ENCODE peak calls at places on chromosomes 11 and 22, in nine cellular contexts. A is cardiac fibroblast; J is stimulated activated CD8-positive, alpha-beta memory T cell treated with anti-CD3 and anti-CD28 coated beads, Interleukin-2, amount 100 ng/mL, for 48 hours; U is substantia nigra; P is activated CD8-positive, alpha-beta memory T cell treated with anti-CD3 and anti-CD28 coated beads, Interleukin-2, amount 50 U/mL, for 48 hours; V is MCF 10A; L is IMR-90; E is NCI-H2227 treated with DMSO at 0.1 percent for 48 hours; G is iPS-NIHi11. H is an unnamed sample.

GRCh38 chr11:26247340-26247739 is 84.6 kb upstream of the ANO3 start:
- DNase-seq in A (peak), J (no peak), U (no peak), P (no peak), V (no peak), L (peak), E (no peak), G (no peak), H (no peak)

GRCh38 chr22:20783844-20784723 is 10.2 kb downstream of the SERPIND1 start:
- DNase-seq in A (peak), J (no peak), U (no peak), P (no peak), V (peak), L (peak), E (no peak), G (peak), H (peak)

GRCh38 chr22:39469681-39470461 is 13.1 kb downstream of the MGAT3 start:
- DNase-seq in A (no peak), J (no peak), U (peak), P (no peak), V (no peak), L (no peak), E (no peak), G (no peak), H (peak)

GRCh38 chr11:57487920-57488319 is 27.6 kb downstream of the SLC43A1 start:
- DNase-seq in A (no peak), J (no peak), U (no peak), P (no peak), V (no peak), L (no peak), E (no peak), G (no peak), H (no peak)

GRCh38 chr22:42680648-42681047 is 31.5 kb upstream of the CYB5R3 start:
- DNase-seq in A (peak), J (no peak), U (no peak), P (no peak), V (peak), L (peak), E (no peak), G (no peak), H (no peak)

GRCh38 chr11:88447285-88447684 is 109.7 kb upstream of the CTSC start:
- DNase-seq in A (no peak), J (no peak), U (no peak), P (no peak), V (no peak), L (no peak), E (no peak), G (no peak), H (no peak)

GRCh38 chr22:43828711-43829447 is 16.8 kb upstream of the EFCAB6 start:
- DNase-seq in A (peak), J (no peak), U (no peak), P (no peak), V (no peak), L (peak), E (no peak), G (peak), H (no peak)

GRCh38 chr11:45098929-45099328 is 47.5 kb upstream of the PRDM11 start:
- DNase-seq in A (no peak), J (no peak), U (no peak), P (no peak), V (no peak), L (no peak), E (no peak), G (no peak), H (no peak)

GRCh38 chr22:24819941-24820461 is 14.0 kb downstream of the SGSM1 start:
- DNase-seq in A (no peak), J (no peak), U (no peak), P (no peak), V (no peak), L (no peak), E (no peak), G (no peak), H (peak)

GRCh38 chr22:28952857-28953256 is 69.5 kb downstream of the ZNRF3 start:
- DNase-seq in A (no peak), J (no peak), U (no peak), P (no peak), V (peak), L (peak), E (no peak), G (no peak), H (no peak)

GRCh38 chr11:60869451-60869825 is 2.1 kb downstream of the ZP1 start:
- DNase-seq in A (no peak), J (no peak), U (no peak), P (peak), V (no peak), L (no peak), E (no peak), G (no peak), H (no peak)

GRCh38 chr22:37370306-37370979 is 56.8 kb downstream of the ELFN2 start:
- DNase-seq in A (no peak), J (no peak), U (no peak), P (no peak), V (no peak), L (no peak), E (no peak), G (no peak), H (no peak)

GRCh38 chr11:27485930-27486773 is 13.6 kb upstream of the LGR4 start:
- DNase-seq in A (peak), J (no peak), U (no peak), P (no peak), V (peak), L (peak), E (peak), G (peak), H (no peak)

GRCh38 chr22:43811777-43812148 is 342 bp downstream of the EFCAB6 start:
- DNase-seq in A (peak), J (no peak), U (no peak), P (no peak), V (peak), L (peak), E (no peak), G (no peak), H (no peak)

GRCh38 chr11:43578346-43579170 is 102.0 kb upstream of the HSD17B12 start:
- DNase-seq in A (peak), J (no peak), U (no peak), P (no peak), V (no peak), L (peak), E (no peak), G (no peak), H (no peak)

GRCh38 chr11:7292902-7293301 is 41.2 kb downstream of the SYT9 start:
- DNase-seq in A (no peak), J (no peak), U (no peak), P (no peak), V (no peak), L (no peak), E (no peak), G (no peak), H (no peak)

GRCh38 chr22:33542153-33542552 is 378.1 kb downstream of the LARGE1 start:
- DNase-seq in A (peak), J (no peak), U (no peak), P (no peak), V (no peak), L (no peak), E (no peak), G (no peak), H (no peak)

GRCh38 chr11:74084796-74085541 is 76.1 kb upstream of the UCP3 start:
- DNase-seq in A (peak), J (no peak), U (no peak), P (no peak), V (peak), L (peak), E (no peak), G (no peak), H (no peak)

GRCh38 chr11:63832336-63832735 is 6.6 kb upstream of the MARK2 start:
- DNase-seq in A (no peak), J (no peak), U (no peak), P (no peak), V (no peak), L (no peak), E (no peak), G (no peak), H (no peak)

GRCh38 chr11:34653851-34654490 is 33.1 kb downstream of the EHF start:
- DNase-seq in A (peak), J (no peak), U (no peak), P (no peak), V (peak), L (peak), E (no peak), G (no peak), H (no peak)

GRCh38 chr11:106105986-106106385 is 28.5 kb downstream of the AASDHPPT start:
- DNase-seq in A (no peak), J (no peak), U (no peak), P (no peak), V (no peak), L (no peak), E (no peak), G (no peak), H (no peak)

GRCh38 chr11:1337647-1338007 is 28.2 kb upstream of the TOLLIP start:
- DNase-seq in A (no peak), J (no peak), U (no peak), P (peak), V (no peak), L (no peak), E (no peak), G (no peak), H (no peak)

GRCh38 chr22:42842658-42843370 is 14.3 kb downstream of the ARFGAP3 start:
- DNase-seq in A (no peak), J (no peak), U (no peak), P (peak), V (no peak), L (peak), E (no peak), G (no peak), H (no peak)

H was measured in dorsolateral prefrontal cortex.